ENCODE peak calls at places on chromosomes 4 and X, in nine cellular contexts. C, O, D, Z, X, R, M, Y and H are unnamed samples.

GRCh38 chr4:109966891-109967481 is 54.3 kb downstream of the EGF start:
- DNase-seq in Y (peak), Z (no peak), M (no peak), O (no peak), C (no peak), D (no peak), R (no peak), X (no peak), H (no peak)

GRCh38 chr4:145388043-145388442 is 93.6 kb upstream of the SMAD1 start:
- DNase-seq in Z (no peak), M (no peak), C (no peak), D (no peak), Y (no peak), R (no peak), O (no peak), X (no peak), H (peak)

GRCh38 chrX:131271274-131271673 is 17.8 kb downstream of the IGSF1 start:
- DNase-seq in M (no peak), D (no peak), O (no peak), Z (no peak), C (no peak), R (no peak), X (no peak), Y (no peak), H (no peak)

GRCh38 chrX:551306-551705 is 79.3 kb upstream of the SHOX start:
- DNase-seq in Z (no peak), O (no peak), R (no peak), C (no peak), D (no peak), X (no peak), M (no peak), Y (no peak), H (no peak)

GRCh38 chrX:28133763-28134162 is 152.5 kb upstream of the DCAF8L1 start:
- DNase-seq in Z (no peak), C (no peak), M (no peak), X (no peak), D (no peak), R (no peak), O (no peak), Y (no peak), H (no peak)

GRCh38 chrX:124194209-124194608 is 138.3 kb upstream of the TEX13D start:
- DNase-seq in Z (no peak), X (no peak), R (no peak), O (no peak), Y (peak), C (no peak), M (no peak), D (no peak), H (no peak)

GRCh38 chr4:48093949-48094550 is 40.0 kb downstream of the TXK start:
- DNase-seq in Z (no peak), C (no peak), X (no peak), D (no peak), Y (peak), O (peak), M (no peak), R (peak), H (peak)

GRCh38 chr4:141246683-141247429 is 26.2 kb downstream of the ZNF330 start:
- DNase-seq in Z (no peak), O (no peak), Y (peak), M (no peak), R (no peak), D (no peak), C (no peak), X (no peak), H (peak)

GRCh38 chrX:39877919-39878318 is 219.8 kb downstream of the BCOR start:
- DNase-seq in M (no peak), X (no peak), Z (no peak), O (no peak), D (no peak), Y (no peak), R (no peak), C (no peak), H (no peak)

GRCh38 chr4:2817701-2818350 is 24.9 kb downstream of the SH3BP2 start:
- DNase-seq in Y (no peak), Z (no peak), O (peak), D (peak), M (no peak), X (no peak), C (peak), R (no peak), H (no peak)

GRCh38 chr4:74397748-74398426 is 32.9 kb downstream of the EREG start:
- DNase-seq in M (no peak), R (no peak), O (peak), D (no peak), Z (no peak), X (no peak), C (no peak), Y (peak), H (peak)

GRCh38 chr4:127672111-127672510 is 39.4 kb downstream of the INTU start:
- DNase-seq in Y (no peak), X (no peak), R (no peak), D (no peak), O (no peak), M (no peak), Z (no peak), C (no peak), H (no peak)

GRCh38 chr4:172809319-172809718 is 359.3 kb upstream of the GALNT7 start:
- DNase-seq in D (no peak), C (no peak), R (no peak), Z (no peak), M (no peak), O (no peak), X (no peak), Y (no peak), H (no peak)

GRCh38 chr4:67727124-67727850 is 26.3 kb upstream of the UBA6 start:
- DNase-seq in O (no peak), X (no peak), M (no peak), C (no peak), Z (no peak), R (no peak), D (no peak), Y (peak), H (peak)

GRCh38 chrX:14936561-14936960 is 63.3 kb downstream of the MOSPD2 start:
- DNase-seq in M (no peak), Z (no peak), Y (peak), C (no peak), D (no peak), R (peak), X (no peak), O (peak), H (peak)